ENCODE peak calls at places on chromosomes 4 and X, in six cellular contexts. G is pancreas; V is psoas muscle; P is heart left ventricle; X is lung; J is naive thymus-derived CD4-positive, alpha-beta T cell. N is an unnamed sample.

GRCh38 chr4:110190249-110190648 is 8.2 kb downstream of the ELOVL6 start:
- DNase-seq in G (no peak), V (no peak), P (no peak), X (no peak), J (no peak), N (no peak)

GRCh38 chr4:173270312-173271027 is 63.7 kb downstream of the HMGB2 start:
- DNase-seq in G (no peak), V (no peak), P (no peak), X (no peak), J (no peak), N (no peak)

GRCh38 chr4:8652181-8653078 is 59.9 kb downstream of the CPZ start:
- DNase-seq in G (no peak), V (no peak), P (no peak), X (no peak), J (no peak), N (peak)

GRCh38 chrX:459611-460010 is 72.9 kb upstream of the PPP2R3B start:
- DNase-seq in G (no peak), V (no peak), P (no peak), X (no peak), J (no peak), N (no peak)

GRCh38 chr4:1534076-1534872 is 128.0 kb upstream of the NKX1-1 start:
- DNase-seq in G (no peak), V (peak), P (peak), X (no peak), J (no peak), N (no peak)

GRCh38 chr4:123546123-123546654 is 149.6 kb downstream of the SPRY1 start:
- DNase-seq in G (peak), V (no peak), P (no peak), X (no peak), J (no peak), N (no peak)

GRCh38 chrX:123878177-123878576 is 18.3 kb downstream of the XIAP start:
- DNase-seq in G (no peak), V (no peak), P (no peak), X (no peak), J (no peak), N (no peak)

GRCh38 chrX:104098151-104098808 is 14.0 kb upstream of the ZCCHC18 start:
- DNase-seq in G (peak), V (no peak), P (no peak), X (no peak), J (peak), N (no peak)

GRCh38 chr4:2302387-2303119 is 40.6 kb upstream of the MXD4 start:
- DNase-seq in G (no peak), V (no peak), P (no peak), X (no peak), J (no peak), N (no peak)

GRCh38 chr4:179110816-179111215 is 1668.6 kb upstream of the AGA start:
- DNase-seq in G (no peak), V (no peak), P (no peak), X (no peak), J (no peak), N (no peak)

GRCh38 chr4:141309864-141310263 is 89.2 kb downstream of the ZNF330 start:
- DNase-seq in G (no peak), V (no peak), P (no peak), X (no peak), J (no peak), N (no peak)

GRCh38 chr4:94758700-94759399 is 1.1 kb downstream of the BMPR1B start:
- DNase-seq in G (no peak), V (no peak), P (no peak), X (no peak), J (no peak), N (no peak)

GRCh38 chr4:12615822-12616221 is 868.3 kb downstream of the RAB28 start:
- DNase-seq in G (no peak), V (no peak), P (no peak), X (no peak), J (no peak), N (no peak)

GRCh38 chrX:153969904-153970397 is 1.7 kb downstream of the HCFC1 start:
- DNase-seq in G (no peak), V (no peak), P (no peak), X (no peak), J (no peak), N (no peak)

GRCh38 chr4:141041021-141041476 is 92.2 kb downstream of the RNF150 start:
- DNase-seq in G (no peak), V (no peak), P (no peak), X (no peak), J (no peak), N (no peak)

GRCh38 chr4:160481696-160482330 is 1378.9 kb downstream of the RAPGEF2 start:
- DNase-seq in G (no peak), V (no peak), P (no peak), X (no peak), J (no peak), N (no peak)

GRCh38 chr4:183966371-183966770 is 61.3 kb downstream of the STOX2 start:
- DNase-seq in G (no peak), V (no peak), P (no peak), X (no peak), J (no peak), N (no peak)

GRCh38 chr4:157013656-157014055 is 42.1 kb upstream of the PDGFC start:
- DNase-seq in G (no peak), V (no peak), P (no peak), X (no peak), J (no peak), N (no peak)

GRCh38 chr4:140149851-140150635 is 3.9 kb downstream of the MAML3 start:
- DNase-seq in G (peak), V (peak), P (peak), X (peak), J (peak), N (peak)

GRCh38 chrX:66030505-66031317 is 9.2 kb downstream of the VSIG4 start:
- DNase-seq in G (no peak), V (no peak), P (no peak), X (no peak), J (no peak), N (no peak)

GRCh38 chr4:41424541-41424940 is 113.4 kb upstream of the LIMCH1 start:
- DNase-seq in G (no peak), V (no peak), P (no peak), X (no peak), J (no peak), N (no peak)

GRCh38 chr4:90616711-90617110 is 489.5 kb downstream of the CCSER1 start:
- DNase-seq in G (no peak), V (no peak), P (no peak), X (no peak), J (no peak), N (no peak)
- H3K4me3 ChIP-seq in G (no peak), V (no peak), P (no peak), X (no peak), J (no peak), N (no peak)

DNA sequence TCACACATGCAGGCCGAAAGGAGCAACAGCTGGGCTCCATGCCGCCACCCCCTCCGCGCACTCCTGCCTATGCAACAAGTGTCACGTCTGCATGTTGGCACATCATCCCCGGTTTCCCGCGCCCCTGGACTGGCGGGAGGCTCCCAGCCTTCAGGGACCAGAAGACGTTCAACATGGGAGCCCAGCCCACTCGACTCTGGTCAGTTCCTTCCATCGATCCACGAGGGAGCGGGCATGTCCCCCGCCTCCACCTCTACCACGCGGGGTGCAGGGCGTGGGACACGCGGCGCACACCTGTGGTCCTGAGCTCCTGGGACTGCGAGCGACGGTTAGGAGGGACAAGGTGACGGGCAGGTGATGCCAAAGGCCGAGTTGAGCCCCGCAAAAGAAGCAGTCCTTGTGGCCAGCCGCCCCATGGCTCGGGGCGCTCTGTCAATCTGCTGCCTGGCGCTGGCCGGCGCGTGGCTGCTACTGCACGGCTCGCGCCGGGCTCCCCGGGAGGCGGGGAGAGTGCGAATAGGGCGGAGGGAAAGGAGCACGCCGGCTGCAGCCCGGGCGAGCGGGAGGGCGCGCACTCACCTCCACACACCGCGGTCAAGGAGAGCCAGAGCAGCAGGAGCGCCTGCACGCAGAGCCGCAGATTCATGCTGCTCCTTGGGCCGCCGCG is 638 bp downstream of the APLN start:
- DNase-seq in G (peak), V (no peak), P (peak), X (no peak), J (no peak), N (peak)
- H3K27ac ChIP-seq in G (no peak), V (no peak), P (peak), X (no peak), J (no peak), N (peak)

GRCh38 chr4:6179362-6179761 is 21.0 kb downstream of the JAKMIP1 start:
- DNase-seq in G (no peak), V (no peak), P (no peak), X (no peak), J (no peak), N (no peak)

GRCh38 chr4:6184169-6184568 is 16.2 kb downstream of the JAKMIP1 start:
- DNase-seq in G (no peak), V (no peak), P (no peak), X (no peak), J (no peak), N (no peak)

GRCh38 chr4:6180841-6181631 is 19.3 kb downstream of the JAKMIP1 start:
- DNase-seq in G (no peak), V (no peak), P (no peak), X (no peak), J (no peak), N (no peak)

GRCh38 chr4:6182390-6183280 is 17.7 kb downstream of the JAKMIP1 start:
- DNase-seq in G (no peak), V (no peak), P (no peak), X (no peak), J (no peak), N (no peak)

DNA sequence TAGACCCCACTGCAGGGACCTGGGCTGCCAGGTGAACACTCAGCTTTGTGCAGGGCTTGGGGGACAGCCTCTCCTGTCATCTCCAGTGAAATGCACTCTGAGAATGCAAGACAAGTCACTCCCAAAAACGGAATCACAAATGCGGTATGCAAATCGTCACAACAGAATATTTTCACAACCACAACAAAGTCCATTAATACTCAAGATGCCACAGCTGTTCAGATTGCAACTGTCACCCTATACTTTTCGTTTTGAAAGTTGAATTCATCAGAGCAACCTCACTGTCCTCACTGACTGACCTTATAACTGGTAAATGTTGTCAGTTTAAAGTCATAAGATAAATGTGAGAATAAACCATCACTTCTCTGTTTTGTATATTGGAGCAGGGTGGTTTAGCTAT is 16.6 kb downstream of the JAKMIP1 start:
- DNase-seq in G (no peak), V (no peak), P (no peak), X (no peak), J (no peak), N (no peak)
- H3K4me3 ChIP-seq in G (no peak), V (no peak), P (no peak), X (no peak), J (no peak), N (no peak)

DNA sequence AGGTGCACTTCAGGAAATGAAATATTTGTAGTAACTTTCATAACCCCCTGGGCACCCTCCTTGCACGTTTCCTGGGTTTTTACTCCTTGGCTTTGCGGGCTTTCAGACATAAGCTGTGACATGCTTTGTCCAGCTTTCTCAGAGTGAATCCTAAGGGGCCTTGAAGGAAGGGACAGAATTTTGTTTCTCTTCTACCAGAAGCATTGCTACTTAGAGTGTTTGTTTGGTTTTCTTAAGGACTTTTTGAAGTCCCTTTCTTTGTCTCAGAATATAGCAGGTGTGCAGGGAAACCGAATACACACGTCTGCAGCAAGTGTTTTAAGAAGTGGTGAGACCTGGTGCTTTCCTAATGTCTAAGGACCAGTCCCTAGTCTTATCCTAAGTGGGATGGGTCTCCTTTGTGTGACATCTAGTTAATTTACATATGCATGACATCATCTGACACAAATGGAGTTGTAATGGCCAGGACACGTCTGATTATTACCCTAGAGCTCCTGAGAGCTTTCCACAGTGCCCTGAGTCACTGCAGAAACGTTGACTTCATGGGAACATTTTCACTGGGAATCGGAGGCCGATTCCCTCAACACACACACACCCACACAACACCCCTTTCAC is 1.3 kb downstream of the FAM149A start:
- DNase-seq in G (peak), V (no peak), P (no peak), X (no peak), J (no peak), N (no peak)
- H3K27ac ChIP-seq in G (peak), V (no peak), P (no peak), X (no peak), J (no peak), N (no peak)

GRCh38 chr4:90126805-90127204 is 389 bp upstream of the CCSER1 start:
- DNase-seq in G (no peak), V (no peak), P (no peak), X (no peak), J (no peak), N (no peak)
- H3K4me3 ChIP-seq in G (peak), V (peak), P (peak), X (no peak), J (no peak), N (peak)

DNA sequence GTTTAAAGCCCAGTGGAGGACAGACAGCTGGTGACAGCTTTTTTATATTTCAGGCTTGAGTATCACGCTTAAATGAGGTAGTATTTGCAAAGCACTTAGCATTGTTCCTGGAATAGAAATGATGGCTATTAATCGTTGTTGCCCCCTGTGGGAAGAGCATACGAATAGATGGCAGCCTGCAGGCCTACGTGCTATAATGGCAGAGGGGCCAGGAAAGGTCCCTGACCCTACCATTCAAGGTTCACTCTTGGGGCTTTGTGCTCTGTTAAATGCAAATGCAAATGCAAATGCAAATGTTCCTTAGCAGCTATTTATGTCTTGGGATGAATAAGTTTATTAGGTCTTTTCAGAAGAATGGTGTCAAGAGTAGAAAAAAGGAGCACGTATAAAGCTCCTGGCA is 61.0 kb downstream of the TMEM150C start:
- DNase-seq in G (no peak), V (no peak), P (no peak), X (no peak), J (no peak), N (no peak)
- H3K27ac ChIP-seq in G (no peak), V (no peak), P (no peak), X (no peak), J (no peak), N (no peak)

GRCh38 chr4:119300388-119301131 is 21.4 kb downstream of the FABP2 start:
- DNase-seq in G (peak), V (peak), P (peak), X (peak), J (peak), N (peak)

GRCh38 chr4:119300072-119300387 is 21.9 kb downstream of the FABP2 start:
- DNase-seq in G (peak), V (peak), P (peak), X (peak), J (no peak), N (peak)

GRCh38 chr4:119296356-119296755 is 25.6 kb downstream of the FABP2 start:
- DNase-seq in G (no peak), V (no peak), P (no peak), X (no peak), J (no peak), N (no peak)

GRCh38 chr4:119299221-119300071 is 22.5 kb downstream of the FABP2 start:
- DNase-seq in G (no peak), V (no peak), P (no peak), X (no peak), J (no peak), N (no peak)

DNA sequence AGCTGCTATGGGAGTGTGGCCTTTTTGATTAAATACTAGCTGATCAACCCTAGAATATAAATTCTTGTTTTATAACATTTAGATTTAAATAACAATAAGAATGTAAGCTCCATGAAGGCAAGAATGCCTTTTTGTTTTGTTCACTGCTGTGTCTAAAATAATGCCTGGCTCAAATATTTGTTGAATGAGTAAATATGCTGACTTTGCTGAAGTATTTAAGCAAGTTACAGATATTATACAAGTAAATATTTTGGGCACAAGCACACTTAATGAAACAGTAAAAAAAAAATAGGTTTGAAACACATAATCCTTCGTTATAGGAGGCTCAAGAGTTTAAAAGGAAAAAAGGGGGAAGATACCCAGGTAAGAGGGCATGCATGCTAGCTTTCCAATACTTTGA is 24.1 kb downstream of the FABP2 start:
- DNase-seq in G (no peak), V (no peak), P (no peak), X (no peak), J (no peak), N (no peak)
- H3K4me3 ChIP-seq in G (no peak), V (peak), P (no peak), X (no peak), J (no peak), N (peak)

N was measured in tibial artery.